ENCODE peak calls at places on chromosomes 2 and 18, in six cellular contexts. O, L, N, Y, Q and Z are unnamed samples.

GRCh38 chr2:200585730-200586643 is at the start of gene AOX1:
- DNase-seq in L (no peak), Y (peak; percentile 14), O (no peak), Q (no peak), N (no peak), Z (no peak)

GRCh38 chr18:75462178-75462832 is 34.8 kb upstream of the SMIM21 start:
- DNase-seq in Y (no peak), N (no peak), O (no peak), L (no peak), Q (no peak), Z (no peak)

GRCh38 chr2:188382107-188382506 is 90.4 kb downstream of the GULP1 start:
- DNase-seq in N (no peak), Q (no peak), O (no peak), Y (no peak), L (no peak), Z (no peak)

GRCh38 chr2:77268626-77269025 is 253.6 kb downstream of the LRRTM4 start:
- DNase-seq in Q (no peak), N (no peak), O (no peak), L (no peak), Y (no peak), Z (no peak)

GRCh38 chr2:8729939-8730338 is 48.1 kb downstream of the ID2 start:
- DNase-seq in N (no peak), O (no peak), Q (no peak), Y (no peak), L (no peak), Z (no peak)

GRCh38 chr2:46569061-46569560 is 89.7 kb downstream of the TMEM247 start:
- DNase-seq in L (no peak), O (no peak), Q (no peak), Y (no peak), N (no peak), Z (no peak)

GRCh38 chr2:229725716-229726346 is 11.5 kb upstream of the DNER start:
- DNase-seq in Y (no peak), N (peak; percentile 84), L (peak; percentile 21), O (no peak), Q (no peak), Z (peak; percentile 31)

GRCh38 chr18:75211002-75211621 is 515 bp downstream of the TSHZ1 start:
- DNase-seq in Q (peak; percentile 36), L (no peak), O (no peak), N (no peak), Y (no peak), Z (no peak)

GRCh38 chr18:22552254-22552653 is 134.5 kb upstream of the CTAGE1 start:
- DNase-seq in L (no peak), O (no peak), Y (no peak), N (no peak), Q (no peak), Z (no peak)

GRCh38 chr18:56919190-56919589 is 227.7 kb upstream of the BOD1L2 start:
- DNase-seq in O (no peak), Q (no peak), N (no peak), Y (no peak), L (no peak), Z (no peak)

GRCh38 chr2:71781695-71782228 is 328.4 kb downstream of the DYSF start:
- DNase-seq in L (no peak), N (no peak), O (no peak), Y (no peak), Q (no peak), Z (no peak)

GRCh38 chr18:27298215-27298804 is 113.2 kb upstream of the CHST9 start:
- DNase-seq in N (peak; percentile 1), Y (no peak), L (no peak), O (no peak), Q (no peak), Z (no peak)

GRCh38 chr2:164456599-164456998 is 164.7 kb downstream of the GRB14 start:
- DNase-seq in O (no peak), L (no peak), N (no peak), Y (no peak), Q (no peak), Z (no peak)

GRCh38 chr18:25332002-25332401 is 20.0 kb downstream of the ZNF521 start:
- DNase-seq in N (no peak), Y (no peak), Q (no peak), L (no peak), O (no peak), Z (no peak)

GRCh38 chr2:97718051-97718882 is 4.9 kb downstream of the ZAP70 start:
- DNase-seq in Q (peak; percentile 78), Y (no peak), L (no peak), N (no peak), O (peak; percentile 36), Z (no peak)

GRCh38 chr2:176083796-176084261 is at the start of gene EVX2:
- DNase-seq in O (no peak), Q (no peak), N (no peak), L (no peak), Y (no peak), Z (no peak)

GRCh38 chr2:61536086-61536722 is 2.0 kb downstream of the XPO1 start:
- DNase-seq in Y (no peak), N (no peak), Q (no peak), O (no peak), L (no peak), Z (no peak)

GRCh38 chr2:61710711-61711110 is 143.1 kb downstream of the FAM161A start:
- DNase-seq in Y (no peak), O (no peak), L (no peak), N (no peak), Q (no peak), Z (no peak)

GRCh38 chr18:48547456-48548403 is 8.9 kb downstream of the CTIF start:
- DNase-seq in Y (no peak), L (peak; percentile 73), N (no peak), O (no peak), Q (no peak), Z (peak; percentile 84)

GRCh38 chr2:85278361-85278760 is 49.4 kb downstream of the TGOLN2 start:
- DNase-seq in Y (no peak), O (no peak), N (no peak), L (no peak), Q (no peak), Z (peak; percentile 52)

GRCh38 chr18:70072678-70073077 is 125.0 kb upstream of the CD226 start:
- DNase-seq in N (no peak), L (no peak), Q (no peak), O (no peak), Y (no peak), Z (no peak)

GRCh38 chr2:32977228-32977758 is 30.5 kb downstream of the LTBP1 start:
- DNase-seq in Y (no peak), Q (no peak), L (no peak), O (no peak), N (no peak), Z (no peak)

GRCh38 chr2:173571021-173571821 is 216.5 kb downstream of the CDCA7 start:
- DNase-seq in Q (no peak), O (no peak), N (no peak), L (no peak), Y (no peak), Z (peak; percentile 10)

GRCh38 chr2:146814971-146815370 is 1029.9 kb upstream of the ACVR2A start:
- DNase-seq in N (no peak), O (no peak), Y (no peak), Q (no peak), L (no peak), Z (no peak)

GRCh38 chr2:171383141-171383540 is 50.6 kb downstream of the METTL8 start:
- DNase-seq in L (no peak), Y (no peak), N (no peak), Q (no peak), O (no peak), Z (no peak)

GRCh38 chr2:237565974-237566373 is 400 bp upstream of the PRLH start:
- DNase-seq in N (no peak), Y (no peak), Q (no peak), L (no peak), O (no peak), Z (no peak)

GRCh38 chr2:64742678-64743077 is 89.0 kb upstream of the SERTAD2 start:
- DNase-seq in O (no peak), L (no peak), Y (no peak), Q (no peak), N (no peak), Z (no peak)

GRCh38 chr2:129884221-129884786 is 95.2 kb upstream of the RAB6C start:
- DNase-seq in Y (no peak), Q (no peak), L (no peak), O (no peak), N (no peak), Z (no peak)

GRCh38 chr18:10274327-10274726 is 180.1 kb upstream of the APCDD1 start:
- DNase-seq in Y (no peak), L (peak; percentile 28), Q (no peak), N (no peak), O (no peak), Z (peak; percentile 33)

GRCh38 chr2:61660511-61661388 is 122.6 kb upstream of the XPO1 start:
- DNase-seq in Y (no peak), O (no peak), L (no peak), N (no peak), Q (no peak), Z (no peak)

GRCh38 chr2:25252291-25253152 is 84.1 kb upstream of the POMC start:
- DNase-seq in Q (peak; percentile 42), L (no peak), N (no peak), O (no peak), Y (no peak), Z (no peak)

GRCh38 chr2:211503198-211503597 is 946.8 kb downstream of the CPS1 start:
- DNase-seq in O (no peak), Q (no peak), N (no peak), Y (no peak), L (no peak), Z (no peak)